ENCODE peak calls at places on chromosomes 1 and 21, in ten cellular contexts. S is ovary; B is CD8-positive, alpha-beta T cell; N is trophoblast cell; I is substantia nigra; M is IMR-90; G is SJSA1; C is ascending aorta; U is CD4-positive, alpha-beta T cell; D is heart left ventricle. P is an unnamed sample.

GRCh38 chr1:16442941-16443340 is 2.4 kb downstream of the NECAP2 start:
- DNase-seq in D (no peak), B (no peak), N (no peak), G (no peak), U (no peak), M (no peak), I (no peak), S (no peak), C (no peak), P (no peak)

GRCh38 chr1:162200096-162200847 is 130.8 kb downstream of the NOS1AP start:
- DNase-seq in C (no peak), M (no peak), U (no peak), N (no peak), G (no peak), I (no peak), S (no peak), B (no peak), D (no peak), P (no peak)

GRCh38 chr1:912740-913301 is 10.9 kb upstream of the SAMD11 start:
- DNase-seq in B (peak), M (no peak), D (peak), S (no peak), U (no peak), G (no peak), I (no peak), C (peak), N (no peak), P (peak)

GRCh38 chr1:170354679-170355078 is 177.3 kb upstream of the GORAB start:
- DNase-seq in U (no peak), B (no peak), N (no peak), G (no peak), M (no peak), S (no peak), C (no peak), I (no peak), D (no peak), P (no peak)

GRCh38 chr1:159000627-159001026 is 9.1 kb upstream of the IFI16 start:
- DNase-seq in G (peak), C (peak), M (peak), U (no peak), D (peak), N (no peak), I (peak), S (peak), B (no peak), P (peak)

GRCh38 chr1:78603206-78603605 is 17.0 kb upstream of the IFI44L start:
- DNase-seq in U (no peak), B (no peak), N (no peak), D (no peak), G (no peak), C (no peak), I (no peak), S (no peak), M (peak), P (no peak)

GRCh38 chr1:114610546-114611245 is 29.3 kb upstream of the BCAS2 start:
- DNase-seq in S (no peak), B (no peak), M (peak), U (no peak), C (no peak), N (no peak), G (no peak), D (no peak), I (no peak), P (no peak)

GRCh38 chr1:85111709-85112108 is 63.4 kb upstream of the MCOLN3 start:
- DNase-seq in I (no peak), U (no peak), G (no peak), M (no peak), D (no peak), S (no peak), B (no peak), N (no peak), C (no peak), P (no peak)

GRCh38 chr1:15154480-15155036 is 1.0 kb downstream of the TMEM51 start:
- DNase-seq in N (peak), D (peak), I (no peak), S (peak), M (no peak), U (no peak), G (no peak), B (no peak), C (peak), P (peak)

GRCh38 chr1:76865696-76866291 is 1.5 kb upstream of the ST6GALNAC5 start:
- DNase-seq in M (no peak), G (no peak), C (no peak), I (no peak), U (no peak), N (no peak), B (no peak), D (no peak), S (no peak), P (no peak)

GRCh38 chr1:2028870-2029560 is 9.9 kb downstream of the GABRD start:
- DNase-seq in B (no peak), U (no peak), D (no peak), G (no peak), N (no peak), S (no peak), I (no peak), C (no peak), M (no peak), P (no peak)

GRCh38 chr21:21612446-21612845 is 614.2 kb downstream of the NCAM2 start:
- DNase-seq in I (no peak), U (no peak), S (no peak), G (no peak), M (peak), B (no peak), N (peak), C (no peak), D (no peak), P (no peak)

GRCh38 chr1:67652800-67653199 is 32.2 kb upstream of the GADD45A start:
- DNase-seq in B (no peak), C (no peak), I (no peak), N (no peak), S (no peak), M (peak), U (no peak), D (no peak), G (no peak), P (no peak)

GRCh38 chr1:58358311-58358710 is 188.2 kb downstream of the OMA1 start:
- DNase-seq in G (peak), S (no peak), N (no peak), M (peak), D (no peak), B (no peak), I (no peak), C (no peak), U (no peak), P (no peak)

GRCh38 chr1:203145321-203146041 is 18.0 kb downstream of the ADORA1 start:
- DNase-seq in G (no peak), I (no peak), S (no peak), B (no peak), M (no peak), C (no peak), N (no peak), D (no peak), U (no peak), P (no peak)

GRCh38 chr21:35217504-35218060 is 168.5 kb upstream of the RUNX1 start:
- DNase-seq in C (no peak), G (peak), U (no peak), N (peak), B (no peak), I (no peak), D (no peak), S (no peak), M (peak), P (no peak)

GRCh38 chr21:23853796-23854379 is 1753.4 kb downstream of the MRPL39 start:
- DNase-seq in D (no peak), M (peak), S (no peak), I (no peak), G (no peak), U (no peak), N (no peak), C (no peak), B (peak), P (no peak)

GRCh38 chr21:17610862-17611261 is 1.8 kb downstream of the BTG3 start:
- DNase-seq in S (no peak), B (no peak), C (no peak), D (no peak), U (no peak), N (no peak), M (peak), I (no peak), G (no peak), P (no peak)

GRCh38 chr1:228303596-228303995 is 95.8 kb downstream of the OBSCN start:
- DNase-seq in D (no peak), M (no peak), B (no peak), N (no peak), G (no peak), I (no peak), C (peak), U (no peak), S (peak), P (no peak)

GRCh38 chr21:37219766-37220432 is 47.2 kb downstream of the VPS26C start:
- DNase-seq in S (no peak), M (no peak), I (no peak), B (peak), N (no peak), G (no peak), D (no peak), C (no peak), U (no peak), P (no peak)

GRCh38 chr1:22761821-22762220 is 51.2 kb downstream of the EPHB2 start:
- DNase-seq in G (no peak), B (no peak), U (no peak), N (no peak), S (no peak), D (no peak), M (no peak), C (no peak), I (peak), P (no peak)

GRCh38 chr1:9440763-9441194 is 98.5 kb upstream of the SLC25A33 start:
- DNase-seq in B (no peak), S (no peak), G (no peak), M (no peak), U (no peak), D (peak), N (no peak), I (no peak), C (no peak), P (peak)

GRCh38 chr21:45319461-45320211 is 31.9 kb upstream of the POFUT2 start:
- DNase-seq in B (no peak), I (no peak), C (peak), G (peak), M (peak), N (no peak), S (peak), D (peak), U (no peak), P (peak)

GRCh38 chr21:43819511-43820405 is 30.4 kb downstream of the RRP1 start:
- DNase-seq in I (no peak), M (no peak), C (no peak), G (no peak), S (no peak), D (no peak), N (no peak), B (no peak), U (no peak), P (no peak)

GRCh38 chr1:165543651-165544452 is at the start of gene LRRC52:
- DNase-seq in U (no peak), N (no peak), G (no peak), C (no peak), M (no peak), I (peak), S (no peak), B (no peak), D (peak), P (peak)

GRCh38 chr1:95076034-95076433 is 3.3 kb upstream of the ALG14 start:
- DNase-seq in D (no peak), M (no peak), B (no peak), S (no peak), I (no peak), C (no peak), G (no peak), N (no peak), U (no peak), P (no peak)

GRCh38 chr21:23968722-23969647 is 1638.3 kb downstream of the MRPL39 start:
- DNase-seq in S (no peak), B (peak), G (no peak), C (no peak), D (no peak), M (peak), N (peak), U (peak), I (no peak), P (no peak)

DNA sequence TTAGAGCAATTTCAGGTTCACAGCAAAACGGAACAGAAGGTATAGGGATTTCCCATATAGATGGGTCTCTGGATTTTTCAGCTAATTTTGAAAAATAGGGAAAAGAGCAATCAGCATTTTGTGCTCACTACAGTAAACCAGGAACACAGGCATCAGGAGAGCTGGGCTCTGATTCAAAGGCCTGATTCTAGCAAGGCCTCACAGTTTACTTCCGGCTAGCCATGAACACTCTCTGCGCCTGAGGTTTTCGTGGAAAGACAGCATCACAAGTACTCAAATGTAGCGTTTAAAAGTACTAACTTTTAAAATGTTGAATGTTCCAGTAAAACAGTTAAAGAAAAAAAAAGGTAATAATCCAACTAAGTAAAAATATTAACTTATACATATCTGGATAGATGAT is 120.5 kb downstream of the SLC45A1 start:
- DNase-seq in U (no peak), I (no peak), S (no peak), N (no peak), C (peak), D (no peak), G (no peak), B (no peak), M (no peak), P (no peak)
- H3K27ac ChIP-seq in U (no peak), I (no peak), S (no peak), N (no peak), C (peak), D (peak), G (peak), B (no peak), M (peak), P (peak)

GRCh38 chr1:32947669-32948068 is 16.9 kb downstream of the RNF19B start:
- DNase-seq in N (no peak), S (no peak), I (no peak), U (no peak), D (no peak), C (no peak), M (no peak), B (no peak), G (no peak), P (no peak)
- H3K27ac ChIP-seq in N (no peak), S (no peak), I (no peak), U (no peak), D (no peak), C (peak), M (no peak), B (no peak), G (no peak), P (no peak)

DNA sequence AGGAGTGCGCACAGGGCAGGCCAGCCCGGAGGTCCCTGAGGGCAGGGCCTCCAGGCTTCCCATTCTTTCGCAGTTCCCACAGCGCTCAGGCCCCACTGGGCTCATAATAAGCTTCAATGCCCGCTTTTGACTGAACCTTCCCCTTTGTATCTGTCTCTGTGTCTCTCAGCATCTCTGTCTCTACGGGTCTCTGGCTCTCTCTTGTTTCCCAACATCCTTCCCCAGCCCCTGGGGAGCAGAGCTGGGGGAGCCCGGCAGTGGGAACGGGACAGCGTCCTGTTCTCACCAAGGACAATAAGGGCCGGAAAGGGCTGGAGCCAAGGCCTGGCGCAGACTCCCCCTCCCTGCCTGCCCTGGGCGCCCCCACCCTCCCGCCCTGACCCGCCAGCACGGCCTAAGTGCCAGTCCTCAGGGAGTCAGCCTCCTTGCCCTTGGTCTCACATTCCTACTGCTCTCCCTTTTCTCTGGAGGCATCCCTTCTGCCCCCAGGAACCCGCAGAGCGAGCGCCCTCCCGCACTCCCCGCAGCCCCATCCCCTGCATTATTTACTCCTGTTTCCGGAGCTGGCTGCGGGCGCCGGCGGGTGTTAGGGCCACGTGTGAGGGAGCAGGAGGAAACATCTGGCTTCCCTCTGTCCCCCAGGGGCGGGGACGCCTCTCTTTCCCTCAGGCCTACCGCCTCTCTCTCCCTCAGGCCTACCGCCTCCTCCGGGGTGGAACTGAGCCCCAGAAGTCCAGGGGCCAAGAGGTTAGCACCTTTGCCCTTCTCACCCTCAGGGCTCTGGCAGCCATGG is 6.5 kb downstream of the KRTCAP2 start:
- DNase-seq in N (peak), C (no peak), G (no peak), I (peak), S (peak), U (no peak), D (peak), B (no peak), M (no peak), P (peak)
- H3K27ac ChIP-seq in N (no peak), C (no peak), G (no peak), I (peak), S (peak), U (no peak), D (peak), B (no peak), M (no peak), P (peak)

DNA sequence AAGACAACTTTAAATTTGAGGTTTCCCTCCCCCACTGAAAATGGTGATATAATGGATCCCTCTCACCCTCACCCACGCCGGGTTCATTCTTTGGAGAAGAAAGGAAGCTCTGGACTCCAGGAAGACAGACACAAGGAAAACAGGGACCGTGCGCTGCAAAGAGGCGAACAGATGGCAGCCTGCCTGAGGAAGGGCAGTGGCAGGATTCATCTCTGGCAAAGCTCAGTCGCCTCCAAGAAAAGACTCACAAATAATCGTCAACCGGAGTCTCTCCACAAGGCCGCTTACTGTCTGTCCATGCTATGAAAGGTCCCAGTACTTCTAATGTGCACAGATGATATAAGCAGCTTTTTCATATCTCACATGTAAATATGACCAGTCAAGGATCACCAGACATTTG is 110.3 kb downstream of the TIAM1 start:
- DNase-seq in C (no peak), G (no peak), I (no peak), D (no peak), S (no peak), B (no peak), U (no peak), N (no peak), M (no peak), P (no peak)
- H3K27ac ChIP-seq in C (no peak), G (no peak), I (no peak), D (no peak), S (no peak), B (no peak), U (no peak), N (no peak), M (no peak), P (no peak)

GRCh38 chr1:196655494-196655893 is 3.7 kb downstream of the CFH start:
- DNase-seq in D (no peak), G (no peak), N (no peak), U (no peak), B (no peak), S (no peak), C (no peak), M (no peak), I (no peak), P (no peak)

GRCh38 chr1:196655037-196655436 is 3.2 kb downstream of the CFH start:
- DNase-seq in D (no peak), I (no peak), B (no peak), S (no peak), G (no peak), C (no peak), M (no peak), N (no peak), U (no peak), P (no peak)

GRCh38 chr1:196651637-196652215 is at the start of gene CFH:
- DNase-seq in S (no peak), M (peak), D (peak), B (no peak), U (no peak), N (no peak), G (peak), I (no peak), C (no peak), P (no peak)

GRCh38 chr1:196651079-196651478 is 764 bp upstream of the CFH start:
- DNase-seq in G (no peak), U (no peak), M (no peak), S (no peak), B (no peak), C (no peak), N (no peak), I (no peak), D (no peak), P (no peak)

DNA sequence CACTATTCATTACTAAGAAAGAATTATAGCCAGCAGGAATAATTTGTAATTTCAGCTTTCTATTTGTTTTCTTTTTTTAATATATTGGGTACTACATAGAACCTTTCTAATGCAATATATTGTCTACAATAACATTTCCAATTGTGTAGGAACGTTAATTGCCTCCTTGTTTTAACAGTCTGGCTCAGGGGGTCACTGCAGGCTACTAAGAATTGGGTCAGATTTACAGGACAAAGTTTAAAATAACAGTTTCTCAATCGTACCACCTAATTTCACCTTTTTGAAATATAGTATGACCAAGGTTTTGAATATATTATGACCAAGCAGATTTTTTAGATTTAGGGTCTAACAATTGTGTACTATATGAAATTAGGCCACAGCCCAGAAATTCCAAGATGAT is 2.4 kb downstream of the CFH start:
- DNase-seq in B (no peak), U (no peak), G (no peak), I (no peak), N (no peak), D (no peak), C (no peak), S (no peak), M (no peak), P (no peak)
- H3K27ac ChIP-seq in B (no peak), U (no peak), G (no peak), I (no peak), N (no peak), D (peak), C (no peak), S (no peak), M (no peak), P (peak)

GRCh38 chr1:93607814-93608187 is 73.8 kb downstream of the BCAR3 start:
- DNase-seq in N (no peak), C (no peak), M (peak), B (no peak), I (no peak), U (no peak), S (no peak), D (no peak), G (no peak), P (no peak)
- H3K27ac ChIP-seq in N (peak), C (peak), M (peak), B (no peak), I (no peak), U (no peak), S (no peak), D (peak), G (no peak), P (peak)